ENCODE peak calls at places on chromosomes 3 and 15, in five cellular contexts. One of them, this sample, is unnamed.

GRCh38 chr15:48974865-48975264 is 11.1 kb upstream of the SHC4 start:
- DNase-seq in posterior vena cava: no peak
- DNase-seq in RWPE1: no peak
- DNase-seq in RCC 7860: no peak
- DNase-seq in Daoy: no peak
- DNase-seq in this sample: no peak

GRCh38 chr3:177379045-177379444 is 181.8 kb upstream of the TBL1XR1 start:
- DNase-seq in posterior vena cava: no peak
- DNase-seq in RWPE1: no peak
- DNase-seq in RCC 7860: no peak
- DNase-seq in Daoy: no peak
- DNase-seq in this sample: no peak

GRCh38 chr3:7710284-7710683 is 791.3 kb upstream of the LMCD1 start:
- DNase-seq in posterior vena cava: no peak
- DNase-seq in RWPE1: no peak
- DNase-seq in RCC 7860: no peak
- DNase-seq in Daoy: no peak
- DNase-seq in this sample: no peak

GRCh38 chr3:160065282-160065681 is 76.6 kb downstream of the IL12A start:
- DNase-seq in posterior vena cava: no peak
- DNase-seq in RWPE1: no peak
- DNase-seq in RCC 7860: no peak
- DNase-seq in Daoy: no peak
- DNase-seq in this sample: no peak

GRCh38 chr3:49799761-49800160 is at the start of gene CDHR4:
- DNase-seq in posterior vena cava: peak; percentile 87
- DNase-seq in RWPE1: peak; percentile 79
- DNase-seq in RCC 7860: peak; percentile 46
- DNase-seq in Daoy: no peak
- DNase-seq in this sample: peak; percentile 72

GRCh38 chr3:189071452-189071851 is 100.3 kb upstream of the TPRG1 start:
- DNase-seq in posterior vena cava: no peak
- DNase-seq in RWPE1: peak; percentile 58
- DNase-seq in RCC 7860: no peak
- DNase-seq in Daoy: peak; percentile 12
- DNase-seq in this sample: peak; percentile 60

GRCh38 chr15:99432271-99433025 is 133.3 kb upstream of the MEF2A start:
- DNase-seq in posterior vena cava: peak; percentile 59
- DNase-seq in RWPE1: no peak
- DNase-seq in RCC 7860: no peak
- DNase-seq in Daoy: no peak
- DNase-seq in this sample: no peak

GRCh38 chr3:134937256-134938023 is 142.4 kb downstream of the EPHB1 start:
- DNase-seq in posterior vena cava: no peak
- DNase-seq in RWPE1: no peak
- DNase-seq in RCC 7860: no peak
- DNase-seq in Daoy: peak; percentile 63
- DNase-seq in this sample: no peak

GRCh38 chr15:95812491-95812890 is 518.0 kb upstream of the NR2F2 start:
- DNase-seq in posterior vena cava: no peak
- DNase-seq in RWPE1: no peak
- DNase-seq in RCC 7860: no peak
- DNase-seq in Daoy: no peak
- DNase-seq in this sample: no peak

GRCh38 chr15:100026041-100026440 is 292.8 kb upstream of the LYSMD4 start:
- DNase-seq in posterior vena cava: no peak
- DNase-seq in RWPE1: no peak
- DNase-seq in RCC 7860: no peak
- DNase-seq in Daoy: no peak
- DNase-seq in this sample: no peak

GRCh38 chr3:112653209-112653871 is 12.4 kb upstream of the CCDC80 start:
- DNase-seq in posterior vena cava: no peak
- DNase-seq in RWPE1: peak; percentile 85
- DNase-seq in RCC 7860: peak; percentile 97
- DNase-seq in Daoy: peak; percentile 95
- DNase-seq in this sample: peak; percentile 90

GRCh38 chr3:159170436-159171003 is 368.7 kb downstream of the MFSD1 start:
- DNase-seq in posterior vena cava: no peak
- DNase-seq in RWPE1: no peak
- DNase-seq in RCC 7860: no peak
- DNase-seq in Daoy: no peak
- DNase-seq in this sample: no peak

GRCh38 chr3:8663177-8664061 is 18.8 kb upstream of the SSUH2 start:
- DNase-seq in posterior vena cava: no peak
- DNase-seq in RWPE1: peak; percentile 73
- DNase-seq in RCC 7860: peak; percentile 29
- DNase-seq in Daoy: peak; percentile 55
- DNase-seq in this sample: peak; percentile 65

GRCh38 chr3:107957506-107957905 is 133.3 kb downstream of the CD47 start:
- DNase-seq in posterior vena cava: no peak
- DNase-seq in RWPE1: no peak
- DNase-seq in RCC 7860: no peak
- DNase-seq in Daoy: no peak
- DNase-seq in this sample: no peak

GRCh38 chr3:99789322-99789721 is 28.3 kb upstream of the CMSS1 start:
- DNase-seq in posterior vena cava: no peak
- DNase-seq in RWPE1: peak; percentile 54
- DNase-seq in RCC 7860: peak; percentile 57
- DNase-seq in Daoy: peak; percentile 66
- DNase-seq in this sample: peak; percentile 44

This sample was measured in mammary epithelial cell.